ENCODE peak calls at places on chromosomes 4 and X, in ten cellular contexts. X is midbrain; V is fibroblast of the conjunctiva; C is dermis blood vessel endothelial cell; H is AG08396; U is cerebellar cortex; M is activated CD8-positive, alpha-beta memory T cell treated with anti-CD3 and anti-CD28 coated beads, Interleukin-2, amount 50 U/mL, for 4 hours; I is endothelial cell; A is OCI-LY7; P is lower leg skin. F is an unnamed sample.

GRCh38 chrX:107731831-107732502 is 43.6 kb downstream of the TSC22D3 start:
- DNase-seq in X (peak; percentile 69), V (peak; percentile 79), A (no peak), M (no peak), I (no peak), H (peak; percentile 52), U (no peak), C (peak; percentile 90), P (peak; percentile 66), F (peak; percentile 56)

GRCh38 chr4:114495471-114495928 is 103.1 kb upstream of the UGT8 start:
- DNase-seq in H (no peak), C (no peak), I (no peak), P (no peak), X (no peak), M (no peak), V (no peak), U (no peak), A (no peak), F (no peak)

GRCh38 chr4:154189346-154189745 is 302.3 kb downstream of the DCHS2 start:
- DNase-seq in V (no peak), I (no peak), H (no peak), P (no peak), M (no peak), C (no peak), U (no peak), X (no peak), A (no peak), F (no peak)

GRCh38 chrX:39624166-39624565 is 473.6 kb downstream of the BCOR start:
- DNase-seq in V (no peak), H (no peak), I (no peak), C (no peak), P (no peak), A (no peak), X (no peak), M (no peak), U (no peak), F (no peak)

GRCh38 chr4:75895744-75896314 is 6.4 kb downstream of the PPEF2 start:
- DNase-seq in X (no peak), I (no peak), U (peak; percentile 22), C (peak; percentile 58), M (no peak), H (peak; percentile 47), V (peak; percentile 10), P (no peak), A (peak; percentile 51), F (no peak)

GRCh38 chr4:100588076-100588475 is 70.3 kb upstream of the EMCN start:
- DNase-seq in P (no peak), M (no peak), I (no peak), V (no peak), A (no peak), X (no peak), C (no peak), U (no peak), H (no peak), F (peak; percentile 6)

GRCh38 chr4:78951862-78952472 is 12.7 kb upstream of the PAQR3 start:
- DNase-seq in U (peak; percentile 75), P (no peak), A (peak; percentile 62), H (peak; percentile 45), X (peak; percentile 63), M (peak; percentile 21), V (peak; percentile 33), C (peak; percentile 66), I (peak; percentile 44), F (no peak)

GRCh38 chrX:1224954-1225353 is 12.5 kb upstream of the CRLF2 start:
- DNase-seq in X (no peak), U (no peak), H (no peak), I (no peak), V (no peak), C (no peak), P (no peak), M (no peak), A (no peak), F (no peak)

GRCh38 chr4:55636622-55636999 is 513 bp upstream of the NMU start:
- DNase-seq in V (no peak), I (no peak), X (no peak), M (no peak), P (no peak), A (no peak), H (no peak), C (no peak), U (no peak), F (no peak)

GRCh38 chr4:6342530-6343293 is 73.1 kb downstream of the WFS1 start:
- DNase-seq in A (no peak), I (no peak), U (peak; percentile 88), M (no peak), V (no peak), P (no peak), X (no peak), H (no peak), C (peak; percentile 65), F (peak; percentile 3)

GRCh38 chr4:183628189-183628588 is 30.8 kb downstream of the RWDD4 start:
- DNase-seq in U (peak; percentile 20), V (no peak), H (no peak), I (no peak), C (no peak), P (no peak), M (no peak), A (no peak), X (no peak), F (no peak)

GRCh38 chr4:174521800-174522182 is 497 bp downstream of the HPGD start:
- DNase-seq in C (no peak), A (no peak), H (no peak), V (no peak), U (no peak), X (no peak), P (peak; percentile 31), M (peak; percentile 16), I (peak; percentile 7), F (no peak)

GRCh38 chr4:1873291-1873690 is 2.1 kb downstream of the NSD2 start:
- DNase-seq in U (no peak), M (no peak), A (no peak), V (no peak), C (no peak), I (no peak), P (no peak), H (no peak), X (no peak), F (no peak)

GRCh38 chrX:23493941-23494374 is 159.3 kb downstream of the PTCHD1 start:
- DNase-seq in I (no peak), U (no peak), M (no peak), X (no peak), P (no peak), A (peak; percentile 5), H (no peak), C (peak; percentile 53), V (no peak), F (no peak)

GRCh38 chr4:7166981-7167700 is 25.2 kb upstream of the SORCS2 start:
- DNase-seq in U (no peak), C (no peak), M (no peak), P (no peak), I (no peak), H (no peak), V (no peak), A (no peak), X (no peak), F (no peak)

GRCh38 chr4:181004056-181004455 is 1239.1 kb upstream of the TENM3 start:
- DNase-seq in C (no peak), A (no peak), H (no peak), U (no peak), I (no peak), X (no peak), V (no peak), M (no peak), P (no peak), F (no peak)

GRCh38 chrX:129939986-129940385 is 34.0 kb downstream of the UTP14A start:
- DNase-seq in X (no peak), M (no peak), C (no peak), H (no peak), V (no peak), I (no peak), A (no peak), P (no peak), U (no peak), F (no peak)

GRCh38 chr4:94927696-94928095 is 169.9 kb downstream of the BMPR1B start:
- DNase-seq in A (no peak), M (no peak), V (no peak), P (no peak), H (no peak), I (no peak), U (no peak), X (no peak), C (no peak), F (no peak)

GRCh38 chr4:1868912-1869311 is 2.3 kb upstream of the NSD2 start:
- DNase-seq in X (no peak), A (no peak), I (no peak), M (no peak), V (no peak), C (no peak), P (no peak), H (no peak), U (no peak), F (no peak)

GRCh38 chr4:126960760-126961159 is 672.0 kb upstream of the INTU start:
- DNase-seq in M (no peak), V (no peak), A (no peak), P (no peak), U (no peak), X (no peak), H (no peak), C (no peak), I (no peak), F (no peak)

GRCh38 chr4:13543648-13544555 is at the start of gene NKX3-2:
- DNase-seq in V (no peak), X (no peak), M (no peak), I (peak; percentile 65), U (no peak), H (peak; percentile 77), P (no peak), C (peak; percentile 41), A (no peak), F (no peak)

GRCh38 chr4:53541577-53542206 is 49.6 kb downstream of the LNX1 start:
- DNase-seq in P (no peak), H (peak; percentile 37), U (no peak), M (no peak), C (peak; percentile 81), V (peak; percentile 96), I (no peak), X (peak; percentile 17), A (no peak), F (peak; percentile 85)

GRCh38 chr4:55253911-55254593 is 92.0 kb upstream of the SRD5A3 start:
- DNase-seq in H (no peak), X (no peak), U (no peak), A (no peak), C (no peak), M (no peak), P (no peak), I (peak; percentile 9), V (no peak), F (no peak)

GRCh38 chr4:38366451-38366850 is 297.5 kb upstream of the KLF3 start:
- DNase-seq in I (no peak), V (no peak), M (no peak), U (no peak), H (no peak), A (no peak), P (peak; percentile 30), X (no peak), C (no peak), F (no peak)

GRCh38 chr4:37960679-37961078 is 481 bp downstream of the PTTG2 start:
- DNase-seq in A (no peak), U (no peak), H (no peak), V (no peak), X (no peak), I (no peak), C (no peak), M (no peak), P (no peak), F (no peak)

GRCh38 chr4:67727124-67727850 is 26.3 kb upstream of the UBA6 start:
- DNase-seq in A (no peak), M (no peak), P (no peak), C (no peak), H (no peak), U (no peak), X (no peak), V (no peak), I (no peak), F (peak; percentile 79)

GRCh38 chr4:47213971-47214370 is 182.6 kb downstream of the GABRB1 start:
- DNase-seq in H (peak; percentile 14), C (no peak), I (no peak), U (no peak), X (peak; percentile 17), A (no peak), V (peak; percentile 6), P (no peak), M (no peak), F (peak; percentile 94)

GRCh38 chr4:177519481-177520270 is 77.4 kb upstream of the AGA start:
- DNase-seq in X (no peak), M (no peak), C (no peak), H (no peak), I (no peak), U (no peak), P (no peak), V (no peak), A (no peak), F (peak; percentile 63)

F was measured in skeletal muscle cell.